ENCODE peak calls at places on chromosomes 5 and 9, in four cellular contexts. Z is GM23248, M is HCT116, D is GM23338. Q is an unnamed sample.

GRCh38 chr9:120935383-120935857 is 8.8 kb upstream of the TRAF1 start:
- DNase-seq in Z (peak), M (no peak), D (no peak), Q (peak)

GRCh38 chr9:91312717-91313325 is 48.9 kb downstream of the AUH start:
- DNase-seq in D (no peak), Z (no peak), M (peak), Q (no peak)

GRCh38 chr5:887947-888640 is 4.5 kb downstream of the BRD9 start:
- DNase-seq in D (no peak), M (no peak), Z (no peak), Q (no peak)

GRCh38 chr5:158884827-158885512 is 214.7 kb downstream of the EBF1 start:
- DNase-seq in Z (no peak), D (no peak), M (no peak), Q (no peak)

GRCh38 chr5:21776466-21776865 is 1076.7 kb downstream of the CDH12 start:
- DNase-seq in Z (no peak), D (no peak), M (no peak), Q (no peak)

GRCh38 chr5:159874308-159874707 is 42.0 kb upstream of the ADRA1B start:
- DNase-seq in M (no peak), Z (peak), D (no peak), Q (no peak)

GRCh38 chr5:173984218-173984617 is 4.8 kb upstream of the C5orf47 start:
- DNase-seq in M (peak), Z (peak), D (peak), Q (peak)

GRCh38 chr5:69295088-69295754 is 37.4 kb downstream of the CCDC125 start:
- DNase-seq in M (no peak), Z (peak), D (peak), Q (no peak)

GRCh38 chr5:148374693-148375360 is 8.9 kb upstream of the FBXO38 start:
- DNase-seq in Z (peak), D (peak), M (peak), Q (peak)

GRCh38 chr9:12785251-12785880 is 10.5 kb downstream of the LURAP1L start:
- DNase-seq in Z (peak), D (no peak), M (peak), Q (peak)

GRCh38 chr5:157159209-157159751 is 6.8 kb downstream of the GARIN3 start:
- DNase-seq in M (no peak), D (no peak), Z (peak), Q (no peak)

GRCh38 chr9:113963914-113964739 is 88.0 kb downstream of the ZNF618 start:
- DNase-seq in M (no peak), Z (no peak), D (peak), Q (no peak)

GRCh38 chr5:149429839-149430721 is 51.0 kb upstream of the IL17B start:
- DNase-seq in D (peak), M (peak), Z (no peak), Q (no peak)

GRCh38 chr9:132602207-132602606 is 19.8 kb downstream of the BARHL1 start:
- DNase-seq in D (no peak), Z (no peak), M (no peak), Q (no peak)

GRCh38 chr5:169650701-169651331 is 13.7 kb downstream of the DOCK2 start:
- DNase-seq in D (no peak), M (no peak), Z (peak), Q (no peak)

GRCh38 chr9:125982798-125983406 is 235.7 kb downstream of the PBX3 start:
- DNase-seq in M (no peak), Z (no peak), D (no peak), Q (no peak)

GRCh38 chr5:78899922-78900362 is 85.2 kb downstream of the ARSB start:
- DNase-seq in Z (peak), D (peak), M (peak), Q (peak)

GRCh38 chr5:91042856-91043255 is 340.3 kb downstream of the ARRDC3 start:
- DNase-seq in M (no peak), D (no peak), Z (no peak), Q (no peak)

GRCh38 chr5:96595300-96596090 is 66.7 kb upstream of the CAST start:
- DNase-seq in D (peak), Z (no peak), M (no peak), Q (no peak)

GRCh38 chr5:35960328-35960727 is 21.9 kb upstream of the CAPSL start:
- DNase-seq in Z (no peak), M (no peak), D (no peak), Q (no peak)

GRCh38 chr5:35963381-35963843 is 25.0 kb upstream of the CAPSL start:
- DNase-seq in D (peak), Z (peak), M (no peak), Q (peak)
- TF ChIP-seq EZH2phosphoT487 in D (no peak), Z (no peak), M (no peak), Q (no peak)

GRCh38 chr9:137223078-137224040 is 1.3 kb upstream of the RNF208 start:
- DNase-seq in Z (peak), M (peak), D (peak), Q (peak)
- TF ChIP-seq EZH2 in Z (no peak), M (no peak), D (no peak), Q (no peak)

GRCh38 chr9:122380293-122380692 is 9.5 kb downstream of the PTGS1 start:
- DNase-seq in M (no peak), Z (no peak), D (no peak), Q (no peak)

GRCh38 chr9:122381206-122381950 is 10.6 kb downstream of the PTGS1 start:
- DNase-seq in Z (no peak), D (no peak), M (no peak), Q (no peak)

GRCh38 chr9:122378236-122378635 is 7.4 kb downstream of the PTGS1 start:
- DNase-seq in Z (no peak), M (no peak), D (no peak), Q (no peak)

GRCh38 chr9:122377241-122378164 is 6.7 kb downstream of the PTGS1 start:
- DNase-seq in D (no peak), M (no peak), Z (no peak), Q (no peak)

GRCh38 chr9:122379340-122379739 is 8.5 kb downstream of the PTGS1 start:
- DNase-seq in M (no peak), D (peak), Z (peak), Q (no peak)
- H3K4me2 ChIP-seq in M (no peak), D (no peak), Z (no peak), Q (no peak)

GRCh38 chr9:131382850-131383729 is 10.8 kb upstream of the PRRC2B start:
- DNase-seq in Z (peak), M (no peak), D (peak), Q (peak)
- TF ChIP-seq EZH2phosphoT487 in Z (no peak), M (no peak), D (no peak), Q (no peak)

DNA sequence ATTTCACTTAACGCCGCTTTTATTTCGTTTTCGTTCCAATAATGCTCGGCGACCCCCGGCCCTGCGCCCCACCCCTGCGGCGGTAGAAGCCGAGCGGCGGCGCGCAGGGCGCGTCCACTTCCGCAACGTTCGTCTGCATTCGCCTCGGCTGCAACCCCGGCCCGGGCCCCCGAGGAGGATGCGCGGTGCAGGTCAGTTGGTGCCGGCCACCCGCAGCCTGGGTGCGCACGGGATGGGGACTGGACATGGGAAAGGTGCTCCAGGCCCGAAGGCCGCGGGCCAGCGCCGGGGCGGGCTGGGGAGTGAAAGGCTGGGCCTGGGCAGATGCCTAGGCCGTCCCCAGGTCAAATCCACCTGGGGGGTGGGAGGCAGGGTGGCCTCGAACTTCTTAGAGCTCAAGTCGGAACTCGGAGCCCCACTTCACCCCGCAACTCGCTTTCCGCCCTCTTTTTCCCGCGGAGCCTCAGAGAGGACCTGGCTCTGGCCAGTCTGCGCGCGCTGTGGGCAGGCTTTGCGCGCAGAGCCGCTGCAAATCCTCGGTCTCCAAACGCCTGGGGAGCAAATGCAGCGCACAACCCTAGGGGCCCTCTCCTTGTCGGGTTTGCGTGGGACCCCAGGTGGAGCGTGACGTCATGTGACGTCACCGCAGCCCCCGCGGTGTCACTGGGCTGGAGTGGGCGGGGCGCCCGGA is 3.2 kb downstream of the TLX3 start:
- DNase-seq in Z (no peak), D (peak), M (no peak), Q (no peak)
- TF ChIP-seq EZH2 in Z (no peak), D (peak), M (no peak), Q (no peak)

DNA sequence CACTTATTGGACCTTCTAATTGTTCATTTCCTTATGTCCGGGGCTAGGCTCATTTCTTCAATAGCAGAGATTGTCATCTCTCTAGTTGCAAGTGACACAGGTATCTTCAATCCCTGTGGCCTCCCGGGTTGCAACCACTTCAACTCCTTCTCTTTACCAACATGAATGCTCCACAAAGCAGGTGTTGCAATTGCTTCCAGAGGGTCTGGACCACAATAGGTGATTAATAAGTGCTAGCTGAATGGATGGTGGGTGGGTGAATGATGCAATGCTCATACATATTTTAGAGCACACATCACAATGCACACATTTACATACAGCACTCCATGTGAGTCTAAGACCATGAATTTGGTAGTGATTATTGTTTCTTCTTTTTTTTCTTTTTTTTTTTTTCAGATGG is 2.6 kb downstream of the CEMIP2 start:
- DNase-seq in M (no peak), D (no peak), Z (peak), Q (no peak)
- H3K4me2 ChIP-seq in M (no peak), D (peak), Z (peak), Q (peak)

GRCh38 chr9:135307314-135307713 is 172.3 kb upstream of the PPP1R26 start:
- DNase-seq in D (no peak), Z (no peak), M (no peak), Q (no peak)

GRCh38 chr9:135304886-135305285 is 174.7 kb upstream of the PPP1R26 start:
- DNase-seq in Z (no peak), M (no peak), D (no peak), Q (no peak)

GRCh38 chr9:135303865-135304499 is 175.6 kb upstream of the PPP1R26 start:
- DNase-seq in D (no peak), Z (no peak), M (no peak), Q (no peak)

GRCh38 chr9:135306699-135307098 is 172.9 kb upstream of the PPP1R26 start:
- DNase-seq in M (no peak), D (no peak), Z (no peak), Q (no peak)

DNA sequence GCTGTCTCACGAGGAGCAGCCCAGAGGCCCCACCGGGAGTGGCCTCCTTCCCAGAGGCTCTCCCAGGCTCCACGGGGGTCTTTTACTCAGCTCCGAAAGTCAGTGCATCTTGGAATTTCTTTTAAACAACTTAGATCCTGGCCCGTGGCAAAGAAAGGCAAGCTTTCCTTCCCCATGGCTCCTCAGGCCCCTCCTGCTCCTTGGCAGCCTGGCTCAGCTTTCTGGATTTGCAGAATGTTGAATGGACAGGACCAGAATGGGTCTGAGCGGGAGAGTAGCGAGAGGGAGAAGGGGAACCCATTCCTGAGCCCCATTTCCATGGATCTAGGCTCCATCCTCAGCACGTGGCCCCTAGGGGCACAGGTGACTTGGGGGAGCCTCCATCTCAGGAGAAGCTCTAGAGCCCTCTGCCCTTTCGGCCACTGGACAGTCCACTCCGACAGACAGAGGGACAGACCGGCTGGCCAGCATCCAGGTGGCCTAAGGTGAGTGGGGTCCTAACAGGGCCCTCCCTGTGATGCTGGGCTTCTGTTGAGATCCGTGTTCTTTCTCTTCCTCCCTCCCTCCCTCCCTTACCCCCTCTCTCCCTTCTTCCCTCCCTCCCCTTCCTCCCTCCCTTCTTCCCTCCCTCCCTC is 173.9 kb upstream of the PPP1R26 start:
- DNase-seq in M (no peak), Z (no peak), D (no peak), Q (no peak)
- TF ChIP-seq EZH2phosphoT487 in M (no peak), Z (no peak), D (no peak), Q (no peak)

GRCh38 chr9:34629492-34629809 is 585 bp upstream of the ARID3C start:
- DNase-seq in M (no peak), D (no peak), Z (no peak), Q (no peak)

GRCh38 chr9:34627716-34628655 is 880 bp downstream of the ARID3C start:
- DNase-seq in Z (no peak), D (no peak), M (no peak), Q (no peak)

GRCh38 chr9:34630402-34631154 is 1.7 kb upstream of the ARID3C start:
- DNase-seq in M (no peak), Z (peak), D (no peak), Q (no peak)

GRCh38 chr9:34625087-34625486 is 3.8 kb downstream of the ARID3C start:
- DNase-seq in D (no peak), M (no peak), Z (no peak), Q (no peak)

GRCh38 chr9:34628656-34629491 is at the start of gene ARID3C:
- DNase-seq in M (no peak), Z (peak), D (peak), Q (peak)
- TF ChIP-seq EZH2 in M (no peak), Z (peak), D (peak), Q (peak)

DNA sequence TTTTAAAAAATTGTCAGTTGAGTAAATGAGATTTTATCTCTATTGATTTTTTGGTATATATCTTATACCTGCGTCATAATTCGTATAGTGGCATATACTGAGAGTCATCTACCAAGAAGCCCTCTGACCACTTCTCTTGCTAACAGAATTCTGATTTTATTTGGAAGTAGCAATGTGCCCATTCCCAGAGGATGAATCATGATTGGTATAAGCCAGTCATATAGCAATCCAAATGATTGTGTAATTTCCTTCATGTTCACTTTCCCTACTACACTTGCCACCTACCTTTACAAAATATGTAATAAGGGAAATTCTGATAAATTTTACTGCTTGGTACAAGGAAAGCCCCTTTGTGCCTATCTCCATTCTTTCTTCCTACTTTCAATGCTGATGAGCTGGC is 16.1 kb upstream of the ZNF462 start:
- DNase-seq in D (no peak), Z (peak), M (no peak), Q (no peak)
- H3K4me2 ChIP-seq in D (no peak), Z (no peak), M (no peak), Q (no peak)